ENCODE peak calls at places on chromosomes 11 and 22, in eight cellular contexts. O is NCI-H524; U is iPS-NIHi11; V is Calu3; A is heart left ventricle; L is stimulated activated CD4-positive, alpha-beta T cell treated with anti-CD3 and anti-CD28 coated beads, Interleukin-1b, Interleukin-23, amount 100 ng/mL, for 1 hour; H is prostate gland; G is hepatic stellate cell. B is an unnamed sample.

GRCh38 chr11:132402056-132402684 is 1031.8 kb downstream of the NTM start:
- DNase-seq in O (peak), U (peak), V (no peak), A (peak), L (no peak), H (no peak), G (peak), B (peak)

GRCh38 chr11:1653541-1654387 is 24.2 kb downstream of the KRTAP5-5 start:
- DNase-seq in O (no peak), U (no peak), V (no peak), A (no peak), L (no peak), H (no peak), G (no peak), B (peak)

GRCh38 chr11:1863352-1864215 is 10.7 kb downstream of the LSP1 start:
- DNase-seq in O (no peak), U (peak), V (peak), A (peak), L (no peak), H (peak), G (peak), B (peak)

GRCh38 chr11:121595717-121596156 is 143.0 kb upstream of the SORL1-AS1 start:
- DNase-seq in O (no peak), U (no peak), V (no peak), A (peak), L (no peak), H (peak), G (peak), B (no peak)

GRCh38 chr11:1547467-1548098 is 24.5 kb downstream of the DUSP8 start:
- DNase-seq in O (peak), U (no peak), V (no peak), A (peak), L (no peak), H (no peak), G (no peak), B (peak)

GRCh38 chr11:134587345-134587744 is 175.3 kb upstream of the B3GAT1 start:
- DNase-seq in O (no peak), U (no peak), V (no peak), A (no peak), L (no peak), H (no peak), G (no peak), B (no peak)

GRCh38 chr11:79437981-79438630 is 2.7 kb downstream of the TENM4 start:
- DNase-seq in O (peak), U (peak), V (no peak), A (peak), L (no peak), H (peak), G (peak), B (no peak)

GRCh38 chr11:103528046-103528445 is 418.8 kb downstream of the DYNC2H1 start:
- DNase-seq in O (no peak), U (no peak), V (no peak), A (no peak), L (no peak), H (no peak), G (no peak), B (no peak)

GRCh38 chr22:37021710-37022482 is 2.4 kb downstream of the MPST start:
- DNase-seq in O (peak), U (peak), V (peak), A (peak), L (peak), H (no peak), G (peak), B (peak)

GRCh38 chr11:95081412-95081811 is 8.2 kb upstream of the ENDOD1 start:
- DNase-seq in O (no peak), U (no peak), V (no peak), A (peak), L (no peak), H (no peak), G (no peak), B (peak)

B was measured in SJCRH30.